ENCODE peak calls at places on chromosomes 5 and 9, in five cellular contexts. U, T, X, S and N are unnamed samples.

GRCh38 chr9:21919377-21920362 is 74.5 kb downstream of the CDKN2A start:
- DNase-seq in S (peak; percentile 81), T (no peak), U (peak; percentile 78), X (no peak), N (no peak)

GRCh38 chr9:92974696-92975451 is 27.6 kb downstream of the FGD3 start:
- DNase-seq in X (no peak), T (no peak), S (no peak), U (no peak), N (no peak)

GRCh38 chr9:20640331-20641187 is 18.3 kb upstream of the MLLT3 start:
- DNase-seq in S (peak; percentile 62), T (no peak), U (peak; percentile 49), X (no peak), N (peak; percentile 83)

GRCh38 chr9:131228988-131229387 is 47.3 kb downstream of the FAM78A start:
- DNase-seq in X (no peak), S (peak; percentile 79), U (peak; percentile 73), T (no peak), N (peak; percentile 23)

GRCh38 chr9:124125590-124126047 is 114.1 kb downstream of the LHX2 start:
- DNase-seq in U (no peak), X (peak; percentile 31), T (peak; percentile 88), S (no peak), N (no peak)

GRCh38 chr5:91281409-91281808 is 101.7 kb downstream of the ARRDC3 start:
- DNase-seq in T (no peak), S (peak; percentile 91), X (no peak), U (peak; percentile 92), N (no peak)

GRCh38 chr5:179893958-179894895 is 13.5 kb downstream of the TBC1D9B start:
- DNase-seq in S (no peak), X (no peak), T (no peak), U (no peak), N (no peak)

GRCh38 chr9:102445181-102445747 is 549.9 kb upstream of the CYLC2 start:
- DNase-seq in U (no peak), X (no peak), T (no peak), S (no peak), N (no peak)

GRCh38 chr9:136621019-136621733 is 41.5 kb upstream of the EGFL7 start:
- DNase-seq in T (no peak), U (no peak), X (no peak), S (no peak), N (no peak)

GRCh38 chr5:116145416-116145815 is 60.6 kb downstream of the COMMD10 start:
- DNase-seq in S (no peak), U (no peak), X (no peak), T (no peak), N (no peak)

GRCh38 chr9:18260527-18260926 is 213.4 kb upstream of the ADAMTSL1 start:
- DNase-seq in X (no peak), U (peak; percentile 76), T (no peak), S (peak; percentile 82), N (no peak)

GRCh38 chr5:1946776-1947175 is 64.1 kb upstream of the IRX4 start:
- DNase-seq in T (no peak), X (no peak), U (no peak), S (no peak), N (no peak)

GRCh38 chr5:134114886-134115805 is 665 bp downstream of the TCF7 start:
- DNase-seq in X (peak; percentile 91), T (peak; percentile 65), S (no peak), U (no peak), N (no peak)

GRCh38 chr5:2261002-2261703 is 378.4 kb upstream of the IRX4 start:
- DNase-seq in T (no peak), S (no peak), U (no peak), X (no peak), N (no peak)

GRCh38 chr5:61933787-61934626 is 372.0 kb upstream of the KIF2A start:
- DNase-seq in S (peak; percentile 59), U (peak; percentile 36), X (peak; percentile 82), T (peak; percentile 77), N (peak; percentile 83)

GRCh38 chr5:93425102-93425501 is 155.9 kb downstream of the NR2F1-AS1 start:
- DNase-seq in X (no peak), U (peak; percentile 27), S (peak; percentile 40), T (no peak), N (no peak)

GRCh38 chr5:21087766-21088165 is 1099.8 kb upstream of the CDH18 start:
- DNase-seq in U (no peak), T (no peak), X (no peak), S (no peak), N (no peak)

GRCh38 chr5:138354926-138355378 is 2.5 kb downstream of the KDM3B start:
- DNase-seq in T (peak; percentile 73), U (peak; percentile 82), S (peak; percentile 88), X (peak; percentile 91), N (peak; percentile 87)
- H3K4me3 ChIP-seq in T (peak overlapping the region; percentile 100), U (peak overlapping the region; percentile 85), S (peak overlapping the region; percentile 95), X (peak overlapping the region; percentile 94), N (peak overlapping the region; percentile 73)

GRCh38 chr5:140239461-140239860 is 63.4 kb downstream of the PFDN1 start:
- DNase-seq in X (no peak), U (no peak), S (no peak), T (no peak), N (no peak)

GRCh38 chr5:140236896-140237598 is 62.1 kb downstream of the CYSTM1 start:
- DNase-seq in X (no peak), U (no peak), T (no peak), S (no peak), N (no peak)

GRCh38 chr5:140239939-140240700 is 62.8 kb downstream of the PFDN1 start:
- DNase-seq in T (peak; percentile 82), U (peak; percentile 41), S (peak; percentile 60), X (peak; percentile 94), N (peak; percentile 80)

GRCh38 chr5:140240987-140241706 is 61.8 kb downstream of the PFDN1 start:
- DNase-seq in S (peak; percentile 92), X (peak; percentile 74), T (peak; percentile 88), U (peak; percentile 87), N (peak; percentile 96)

DNA sequence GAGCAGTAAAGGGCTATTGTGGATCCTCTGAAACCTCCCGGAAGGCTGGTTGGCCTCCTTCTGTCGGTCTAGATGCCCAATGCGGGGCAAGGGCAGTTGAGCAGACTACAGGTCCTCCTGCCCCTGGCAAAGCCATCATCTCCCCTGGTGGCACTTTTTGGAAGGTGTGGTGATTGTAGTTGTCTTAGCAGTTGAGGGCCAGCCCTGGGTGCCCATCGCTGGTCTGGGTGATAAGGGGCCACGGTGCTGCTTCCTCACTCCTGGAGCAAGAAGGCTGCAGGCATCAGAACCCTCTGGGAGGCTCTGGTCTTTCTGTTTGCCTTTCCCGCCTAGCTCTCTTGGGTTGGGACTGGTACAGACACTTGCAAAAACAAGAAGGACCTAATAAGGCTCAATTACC is 63.8 kb downstream of the CYSTM1 start:
- DNase-seq in X (no peak), S (no peak), U (no peak), T (no peak), N (no peak)
- H3K4me1 ChIP-seq in X (peaks cover 10% of the 10 kb centered on the region), S (peaks cover 15% of the 10 kb centered on the region), U (peaks cover 14% of the 10 kb centered on the region), T (peaks cover 14% of the 10 kb centered on the region), N (peaks cover 20% of the 10 kb centered on the region)

GRCh38 chr9:91411096-91411771 is 12.4 kb downstream of the NFIL3 start:
- DNase-seq in S (peak; percentile 51), X (no peak), U (no peak), T (no peak), N (no peak)
- TF ChIP-seq EZH2 in S (no peak), X (no peak), U (no peak), T (no peak), N (no peak)

DNA sequence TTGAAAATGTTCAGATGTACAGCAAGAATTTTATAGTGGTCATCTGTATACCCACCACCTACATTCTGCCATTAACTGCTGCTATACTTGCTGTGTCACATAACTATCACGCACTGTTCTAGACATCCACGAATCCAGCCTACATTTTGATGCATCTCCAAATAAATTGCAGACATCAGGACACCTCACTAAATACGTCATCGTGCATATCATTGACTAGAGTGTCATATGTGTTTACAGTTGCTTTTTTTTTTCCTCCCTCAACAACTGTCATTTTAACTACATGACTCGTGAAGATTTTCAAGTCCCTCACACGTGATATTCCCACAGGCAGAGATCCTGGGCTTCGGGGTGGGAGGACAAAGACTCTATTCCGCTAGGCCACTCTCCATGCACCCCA is 972 bp downstream of the PCYOX1L start:
- DNase-seq in T (no peak), X (no peak), S (no peak), U (no peak), N (no peak)
- H3K4me3 ChIP-seq in T (peak overlapping the region; percentile 91), X (peak overlapping the region; percentile 90), S (peak overlapping the region; percentile 68), U (peak overlapping the region; percentile 63), N (peak overlapping the region; percentile 62)

GRCh38 chr5:171963416-171963815 is 43.0 kb downstream of the FBXW11 start:
- DNase-seq in U (no peak), T (no peak), X (no peak), S (no peak), N (no peak)
- H3K4me1 ChIP-seq in U (peaks cover 3% of the 10 kb centered on the region), T (peaks cover 49% of the 10 kb centered on the region), X (peaks cover 40% of the 10 kb centered on the region), S (peaks cover 2% of the 10 kb centered on the region), N (peaks cover 47% of the 10 kb centered on the region)